ENCODE peak calls at places on chromosome 11, in six cellular contexts. K is NCI-H345; P is SW 1271; M is activated naive CD8-positive, alpha-beta T cell treated with anti-CD3 and anti-CD28 coated beads, Interleukin-2, amount 50 U/mL, for 24 hours; S is NK-92 treated with Interleukin-12 subunit alpha and Interleukin-12 subunit beta, amount 100 ng/mL, for 24 hours; L is mesenteric fat pad. A is an unnamed sample.

GRCh38 chr11:17179972-17180371 is 27.8 kb downstream of the PIK3C2A start:
- DNase-seq in K (no peak), P (no peak), M (no peak), S (no peak), L (no peak), A (no peak)

GRCh38 chr11:118437736-118438125 is 1.4 kb downstream of the KMT2A start:
- DNase-seq in K (peak; percentile 70), P (no peak), M (peak; percentile 46), S (peak; percentile 31), L (no peak), A (peak; percentile 8)

GRCh38 chr11:2120359-2121100 is 18.7 kb downstream of the IGF2 start:
- DNase-seq in K (no peak), P (no peak), M (no peak), S (no peak), L (no peak), A (no peak)

GRCh38 chr11:45671246-45672171 is 6.1 kb upstream of the CHST1 start:
- DNase-seq in K (no peak), P (no peak), M (no peak), S (no peak), L (no peak), A (peak; percentile 89)

GRCh38 chr11:123258877-123259276 is 63.8 kb upstream of the CLMP start:
- DNase-seq in K (no peak), P (no peak), M (no peak), S (no peak), L (no peak), A (no peak)

GRCh38 chr11:116811194-116811593 is 11.9 kb downstream of the APOA4 start:
- DNase-seq in K (no peak), P (no peak), M (no peak), S (no peak), L (no peak), A (no peak)

GRCh38 chr11:44566952-44567875 is 1.8 kb downstream of the CD82 start:
- DNase-seq in K (no peak), P (no peak), M (peak; percentile 65), S (no peak), L (no peak), A (no peak)

GRCh38 chr11:63762662-63763505 is 5.7 kb downstream of the ZFTA start:
- DNase-seq in K (no peak), P (no peak), M (no peak), S (no peak), L (no peak), A (peak; percentile 68)

GRCh38 chr11:59416613-59417012 is 9.6 kb downstream of the OR5A2 start:
- DNase-seq in K (no peak), P (no peak), M (no peak), S (no peak), L (no peak), A (no peak)

GRCh38 chr11:5037926-5038325 is 8.4 kb upstream of the OR52J3 start:
- DNase-seq in K (no peak), P (no peak), M (no peak), S (no peak), L (no peak), A (no peak)

GRCh38 chr11:129724866-129725265 is 90.8 kb upstream of the TMEM45B start:
- DNase-seq in K (no peak), P (no peak), M (no peak), S (no peak), L (no peak), A (no peak)

GRCh38 chr11:118682372-118682771 is 2.9 kb upstream of the TREH start:
- DNase-seq in K (no peak), P (no peak), M (no peak), S (no peak), L (no peak), A (no peak)

GRCh38 chr11:73426184-73426845 is 50.1 kb downstream of the RELT start:
- DNase-seq in K (no peak), P (no peak), M (no peak), S (no peak), L (no peak), A (peak; percentile 18)

GRCh38 chr11:64959498-64959897 is 12.4 kb downstream of the MAJIN start:
- DNase-seq in K (no peak), P (no peak), M (no peak), S (no peak), L (no peak), A (no peak)

GRCh38 chr11:8207080-8208000 is 38.5 kb upstream of the RIC3 start:
- DNase-seq in K (no peak), P (no peak), M (no peak), S (no peak), L (no peak), A (no peak)

GRCh38 chr11:10303558-10304363 is 1.1 kb upstream of the ADM start:
- DNase-seq in K (peak; percentile 53), P (peak; percentile 57), M (no peak), S (no peak), L (no peak), A (peak; percentile 43)